ENCODE peak calls at places on chromosomes 12 and 14, in five cellular contexts. One of them, this sample, is unnamed.

GRCh38 chr12:80598004-80598606 is 109.3 kb upstream of the MYF6 start:
- DNase-seq in GM12864: no peak
- DNase-seq in tibial artery: no peak
- DNase-seq in Ammon's horn: peak
- DNase-seq in T-helper 1 cell: no peak
- DNase-seq in this sample: no peak

GRCh38 chr14:54877703-54878021 is 25.0 kb downstream of the GCH1 start:
- DNase-seq in GM12864: no peak
- DNase-seq in tibial artery: no peak
- DNase-seq in Ammon's horn: no peak
- DNase-seq in T-helper 1 cell: no peak
- DNase-seq in this sample: no peak

GRCh38 chr12:115464008-115464672 is 780.2 kb upstream of the TBX3 start:
- DNase-seq in GM12864: no peak
- DNase-seq in tibial artery: no peak
- DNase-seq in Ammon's horn: no peak
- DNase-seq in T-helper 1 cell: no peak
- DNase-seq in this sample: no peak

GRCh38 chr12:12467701-12468218 is 94.9 kb downstream of the DUSP16 start:
- DNase-seq in GM12864: no peak
- DNase-seq in tibial artery: no peak
- DNase-seq in Ammon's horn: peak
- DNase-seq in T-helper 1 cell: peak
- DNase-seq in this sample: no peak

GRCh38 chr12:59093090-59093489 is 172.8 kb upstream of the LRIG3 start:
- DNase-seq in GM12864: no peak
- DNase-seq in tibial artery: no peak
- DNase-seq in Ammon's horn: no peak
- DNase-seq in T-helper 1 cell: no peak
- DNase-seq in this sample: no peak

GRCh38 chr12:4720637-4720995 is 416 bp downstream of the GALNT8 start:
- DNase-seq in GM12864: no peak
- DNase-seq in tibial artery: no peak
- DNase-seq in Ammon's horn: no peak
- DNase-seq in T-helper 1 cell: no peak
- DNase-seq in this sample: no peak

GRCh38 chr12:132686831-132687210 is 321 bp downstream of the POLE start:
- DNase-seq in GM12864: no peak
- DNase-seq in tibial artery: no peak
- DNase-seq in Ammon's horn: no peak
- DNase-seq in T-helper 1 cell: peak
- DNase-seq in this sample: no peak

GRCh38 chr12:53949631-53950440 is 4.9 kb upstream of the HOXC12 start:
- DNase-seq in GM12864: no peak
- DNase-seq in tibial artery: no peak
- DNase-seq in Ammon's horn: no peak
- DNase-seq in T-helper 1 cell: no peak
- DNase-seq in this sample: no peak

GRCh38 chr12:109069307-109070231 is 17.2 kb downstream of the USP30 start:
- DNase-seq in GM12864: no peak
- DNase-seq in tibial artery: no peak
- DNase-seq in Ammon's horn: no peak
- DNase-seq in T-helper 1 cell: no peak
- DNase-seq in this sample: no peak

GRCh38 chr14:80387563-80387981 is 176.3 kb upstream of the DIO2 start:
- DNase-seq in GM12864: no peak
- DNase-seq in tibial artery: peak
- DNase-seq in Ammon's horn: peak
- DNase-seq in T-helper 1 cell: no peak
- DNase-seq in this sample: no peak

GRCh38 chr12:113459981-113460380 is 11.7 kb downstream of the LHX5 start:
- DNase-seq in GM12864: no peak
- DNase-seq in tibial artery: no peak
- DNase-seq in Ammon's horn: no peak
- DNase-seq in T-helper 1 cell: no peak
- DNase-seq in this sample: no peak

GRCh38 chr12:12387521-12387920 is 30.6 kb downstream of the BORCS5 start:
- DNase-seq in GM12864: no peak
- DNase-seq in tibial artery: no peak
- DNase-seq in Ammon's horn: no peak
- DNase-seq in T-helper 1 cell: no peak
- DNase-seq in this sample: no peak